ENCODE peak calls at places on chromosome 7, in ten cellular contexts. T is HCT116, C is heart left ventricle, L is spleen, R is GM12878, B is gastrocnemius medialis, I is body of pancreas, S is IMR-90, O is A549, N is sigmoid colon. E is an unnamed sample.

GRCh38 chr7:77455334-77455733 is 39.2 kb upstream of the GSAP start:
- DNase-seq in I (peak; percentile 42), L (no peak), N (no peak), T (no peak), B (peak; percentile 18), R (no peak), C (no peak), S (peak; percentile 97), O (peak; percentile 82), E (no peak)

GRCh38 chr7:1377111-1377909 is 82.0 kb downstream of the MICALL2 start:
- DNase-seq in I (no peak), B (no peak), O (peak; percentile 55), N (no peak), C (no peak), S (no peak), L (no peak), T (no peak), R (no peak), E (no peak)

GRCh38 chr7:75028299-75028698 is 45.3 kb downstream of the RCC1L start:
- DNase-seq in R (no peak), S (no peak), I (no peak), O (no peak), N (no peak), C (no peak), T (no peak), B (no peak), L (no peak), E (no peak)

GRCh38 chr7:71308105-71308504 is 176.2 kb downstream of the GALNT17 start:
- DNase-seq in T (no peak), C (peak; percentile 57), S (no peak), L (no peak), B (peak; percentile 25), I (no peak), N (peak; percentile 68), R (no peak), O (no peak), E (no peak)

GRCh38 chr7:155354371-155355048 is 56.8 kb downstream of the INSIG1 start:
- DNase-seq in S (no peak), C (no peak), O (no peak), T (no peak), N (no peak), B (no peak), L (peak; percentile 34), R (no peak), I (no peak), E (no peak)

GRCh38 chr7:8637322-8637721 is 203.9 kb downstream of the NXPH1 start:
- DNase-seq in I (peak; percentile 3), S (no peak), T (no peak), N (no peak), L (no peak), O (no peak), R (no peak), B (no peak), C (no peak), E (no peak)

GRCh38 chr7:38846280-38846679 is 62.7 kb downstream of the VPS41 start:
- DNase-seq in I (no peak), B (no peak), O (peak; percentile 52), T (no peak), C (no peak), R (no peak), S (peak; percentile 78), N (no peak), L (no peak), E (no peak)

GRCh38 chr7:148983220-148984146 is 44.8 kb downstream of the PDIA4 start:
- DNase-seq in T (peak; percentile 62), S (peak; percentile 78), C (peak; percentile 34), R (peak; percentile 78), B (no peak), L (peak; percentile 89), N (no peak), O (peak; percentile 89), I (peak; percentile 50), E (peak; percentile 46)

GRCh38 chr7:42207420-42207819 is 29.6 kb downstream of the GLI3 start:
- DNase-seq in N (no peak), B (no peak), C (no peak), L (no peak), O (no peak), S (no peak), R (no peak), T (no peak), I (no peak), E (no peak)

GRCh38 chr7:87934699-87935372 is 785 bp downstream of the ADAM22 start:
- DNase-seq in R (no peak), T (no peak), C (no peak), S (no peak), O (peak; percentile 9), B (no peak), L (peak; percentile 81), I (no peak), N (no peak), E (no peak)

GRCh38 chr7:80781561-80781979 is 137.3 kb downstream of the SEMA3C start:
- DNase-seq in L (no peak), O (peak; percentile 76), N (peak; percentile 87), R (no peak), C (peak; percentile 44), I (no peak), S (peak; percentile 71), B (peak; percentile 44), T (peak; percentile 50), E (no peak)

GRCh38 chr7:155003215-155003999 is 483 bp upstream of the PAXIP1 start:
- DNase-seq in T (peak; percentile 35), B (peak; percentile 63), I (peak; percentile 78), C (peak; percentile 84), R (no peak), N (peak; percentile 90), O (peak; percentile 86), L (peak; percentile 96), S (peak; percentile 71), E (peak; percentile 82)

GRCh38 chr7:122260336-122260735 is 44.2 kb downstream of the FEZF1 start:
- DNase-seq in R (no peak), I (no peak), C (no peak), T (no peak), S (no peak), B (no peak), L (no peak), N (no peak), O (no peak), E (no peak)

GRCh38 chr7:47884675-47885074 is 63.6 kb downstream of the PKD1L1 start:
- DNase-seq in R (no peak), O (no peak), T (no peak), C (no peak), L (no peak), N (no peak), B (peak; percentile 14), S (no peak), I (no peak), E (no peak)

GRCh38 chr7:23468721-23469149 is 1.6 kb downstream of the IGF2BP3 start:
- DNase-seq in T (no peak), B (no peak), I (no peak), N (no peak), O (no peak), L (peak; percentile 78), S (no peak), C (no peak), R (no peak), E (no peak)

GRCh38 chr7:44378744-44379143 is 53.4 kb upstream of the CAMK2B start:
- DNase-seq in O (peak; percentile 24), I (no peak), B (no peak), L (no peak), N (no peak), R (no peak), S (peak; percentile 92), T (no peak), C (no peak), E (no peak)
- TF ChIP-seq POLR2A in O (no peak), I (no peak), B (no peak), L (no peak), N (no peak), R (no peak), S (no peak), T (no peak), C (no peak), E (no peak)

DNA sequence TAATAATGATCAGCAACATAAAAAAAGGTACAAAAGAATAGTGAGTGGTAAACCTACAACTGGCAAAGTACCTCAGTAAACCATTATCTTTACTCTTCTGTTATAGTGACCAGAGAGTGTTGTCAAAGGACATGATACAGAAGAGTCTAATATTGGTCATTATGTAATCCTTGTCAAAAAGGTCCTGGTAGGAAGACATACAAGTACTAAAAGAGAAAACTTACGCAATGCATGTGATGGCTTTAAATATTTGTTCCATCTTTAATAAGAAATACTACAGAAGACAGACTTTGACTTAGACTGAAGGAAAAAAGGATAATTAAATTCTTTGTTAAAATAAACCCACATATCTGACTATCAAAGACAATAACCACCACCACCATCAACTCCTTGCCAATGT is 6.5 kb downstream of the DOCK4 start:
- DNase-seq in R (no peak), S (no peak), T (no peak), I (no peak), N (no peak), L (no peak), B (no peak), O (no peak), C (no peak), E (no peak)
- H3K4me3 ChIP-seq in R (no peak overlapping the region), S (no peak overlapping the region), T (no peak overlapping the region), I (no peak overlapping the region), N (no peak overlapping the region), L (no peak overlapping the region), B (no peak overlapping the region), O (no peak overlapping the region), C (no peak overlapping the region), E (no peak overlapping the region)

GRCh38 chr7:129368389-129368986 is 65.7 kb upstream of the STRIP2 start:
- DNase-seq in S (no peak), N (no peak), C (no peak), I (no peak), R (peak; percentile 55), T (no peak), B (no peak), L (no peak), O (no peak), E (no peak)

GRCh38 chr7:129362528-129362927 is 71.7 kb upstream of the STRIP2 start:
- DNase-seq in O (no peak), T (no peak), R (no peak), L (no peak), C (no peak), N (no peak), S (no peak), I (no peak), B (no peak), E (no peak)

GRCh38 chr7:129367349-129367699 is 66.9 kb upstream of the STRIP2 start:
- DNase-seq in R (no peak), T (no peak), B (no peak), C (no peak), N (no peak), S (no peak), I (no peak), L (no peak), O (no peak), E (no peak)

GRCh38 chr7:129370812-129371211 is 63.4 kb upstream of the STRIP2 start:
- DNase-seq in B (no peak), I (no peak), S (peak; percentile 26), O (peak; percentile 15), L (no peak), R (no peak), T (no peak), C (no peak), N (no peak), E (no peak)

GRCh38 chr7:129367700-129368388 is 66.4 kb upstream of the STRIP2 start:
- DNase-seq in R (peak; percentile 57), T (peak; percentile 49), O (peak; percentile 76), I (peak; percentile 79), L (peak; percentile 89), B (peak; percentile 53), C (peak; percentile 69), S (peak; percentile 72), N (peak; percentile 82), E (peak; percentile 70)
- TF ChIP-seq POLR2A in R (peak; percentile 44), T (no peak), O (no peak), I (peak; percentile 25), L (no peak), B (no peak), C (no peak), S (no peak), N (peak; percentile 80), E (no peak)

GRCh38 chr7:269721-270120 is 20.2 kb upstream of the FOXL3 start:
- DNase-seq in I (no peak), B (no peak), R (no peak), T (no peak), L (peak; percentile 43), O (no peak), N (no peak), C (no peak), S (no peak), E (no peak)
- H3K4me3 ChIP-seq in I (no peak overlapping the region), B (no peak overlapping the region), R (no peak overlapping the region), T (no peak overlapping the region), L (no peak overlapping the region), O (no peak overlapping the region), N (no peak overlapping the region), C (no peak overlapping the region), S (no peak overlapping the region), E (no peak overlapping the region)